ENCODE peak calls at places on chromosomes 7 and 10, in five cellular contexts. V is heart right ventricle, Q is A673, A is GM12878, D is esophagus squamous epithelium. M is an unnamed sample.

GRCh38 chr7:151429232-151429554 is 10.7 kb downstream of the CRYGN start:
- DNase-seq in V (no peak), Q (no peak), A (no peak), D (no peak), M (no peak)

GRCh38 chr7:53531-53930 is 138.8 kb upstream of the FAM20C start:
- DNase-seq in V (no peak), Q (no peak), A (no peak), D (no peak), M (no peak)

GRCh38 chr10:132463333-132464255 is 66.6 kb downstream of the PWWP2B start:
- DNase-seq in V (no peak), Q (no peak), A (no peak), D (no peak), M (peak; percentile 55)

GRCh38 chr10:50561266-50561665 is 62.5 kb downstream of the SGMS1 start:
- DNase-seq in V (no peak), Q (peak; percentile 59), A (no peak), D (no peak), M (no peak)

GRCh38 chr10:95250856-95251255 is 39.9 kb downstream of the PDLIM1 start:
- DNase-seq in V (no peak), Q (no peak), A (no peak), D (no peak), M (no peak)

GRCh38 chr7:137266764-137267163 is 76.8 kb downstream of the PTN start:
- DNase-seq in V (no peak), Q (no peak), A (no peak), D (no peak), M (no peak)

GRCh38 chr10:124994573-124995473 is 52.9 kb downstream of the ZRANB1 start:
- DNase-seq in V (no peak), Q (no peak), A (no peak), D (no peak), M (no peak)

GRCh38 chr7:137898839-137899681 is 52.3 kb upstream of the DGKI start:
- DNase-seq in V (peak; percentile 83), Q (peak; percentile 90), A (peak; percentile 48), D (no peak), M (peak; percentile 94)

GRCh38 chr10:17735166-17735941 is 16.6 kb upstream of the TMEM236 start:
- DNase-seq in V (peak; percentile 58), Q (no peak), A (no peak), D (no peak), M (peak; percentile 82)

GRCh38 chr10:69867699-69868558 is 66.2 kb downstream of the COL13A1 start:
- DNase-seq in V (no peak), Q (no peak), A (no peak), D (no peak), M (peak; percentile 17)

GRCh38 chr7:158973440-158973839 is 117.1 kb downstream of the DYNC2I1 start:
- DNase-seq in V (no peak), Q (no peak), A (peak; percentile 3), D (no peak), M (no peak)

GRCh38 chr7:73829921-73830617 is 727 bp upstream of the CLDN4 start:
- DNase-seq in V (no peak), Q (no peak), A (no peak), D (no peak), M (no peak)

GRCh38 chr10:22681783-22682183 is 32.6 kb downstream of the PIP4K2A start:
- DNase-seq in V (no peak), Q (peak; percentile 17), A (no peak), D (no peak), M (no peak)

GRCh38 chr10:33309410-33309809 is 25.1 kb downstream of the NRP1 start:
- DNase-seq in V (no peak), Q (no peak), A (no peak), D (no peak), M (no peak)

GRCh38 chr10:70435241-70436085 is 6.0 kb downstream of the NODAL start:
- DNase-seq in V (no peak), Q (no peak), A (no peak), D (no peak), M (no peak)

GRCh38 chr7:17380696-17381662 is 82.5 kb downstream of the AHR start:
- DNase-seq in V (no peak), Q (no peak), A (no peak), D (no peak), M (no peak)

GRCh38 chr10:84221916-84222315 is 3.4 kb downstream of the LRIT2 start:
- DNase-seq in V (no peak), Q (no peak), A (no peak), D (no peak), M (no peak)

GRCh38 chr7:129163875-129164544 is 19.5 kb downstream of the TSPAN33 start:
- DNase-seq in V (no peak), Q (peak; percentile 61), A (no peak), D (no peak), M (no peak)

GRCh38 chr7:105055621-105056020 is 41.6 kb downstream of the KMT2E start:
- DNase-seq in V (no peak), Q (no peak), A (no peak), D (no peak), M (no peak)

GRCh38 chr7:38222481-38223096 is 44.5 kb downstream of the STARD3NL start:
- DNase-seq in V (peak; percentile 36), Q (peak; percentile 63), A (peak; percentile 34), D (no peak), M (no peak)

GRCh38 chr7:100967292-100967863 is 2.0 kb upstream of the MUC12 start:
- DNase-seq in V (no peak), Q (no peak), A (no peak), D (no peak), M (no peak)

GRCh38 chr7:1137517-1138167 is 22.4 kb downstream of the ZFAND2A start:
- DNase-seq in V (no peak), Q (peak; percentile 42), A (no peak), D (no peak), M (no peak)

GRCh38 chr10:68829494-68829893 is 2.2 kb downstream of the STOX1 start:
- DNase-seq in V (no peak), Q (no peak), A (no peak), D (no peak), M (no peak)

GRCh38 chr7:139731802-139732470 is 45.9 kb downstream of the HIPK2 start:
- DNase-seq in V (peak; percentile 85), Q (peak; percentile 88), A (no peak), D (peak; percentile 14), M (peak; percentile 90)

DNA sequence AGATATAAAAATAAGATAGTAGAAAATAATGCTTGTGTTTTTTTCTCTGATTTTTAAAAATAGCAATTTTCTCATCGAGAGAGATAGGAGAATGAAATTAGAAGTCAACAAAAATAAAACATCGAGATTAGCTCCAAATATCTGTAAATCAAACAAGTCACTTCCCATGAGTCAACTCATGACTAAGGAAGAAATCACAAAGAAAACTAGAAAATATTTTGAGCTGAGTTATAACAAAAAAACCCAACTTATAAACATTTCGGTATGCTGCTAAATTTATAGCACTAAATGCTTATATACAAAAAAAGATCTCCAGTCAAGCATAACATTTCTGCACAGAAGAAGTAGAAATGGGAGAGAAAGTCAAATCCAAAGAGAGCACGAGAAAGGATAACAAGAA is 140.1 kb downstream of the ITGA8 start:
- DNase-seq in V (no peak), Q (no peak), A (no peak), D (no peak), M (no peak)
- H3K27me3 ChIP-seq in V (no peaks in the 10 kb centered on the region), Q (peaks cover 40% of the 10 kb centered on the region), A (no peaks in the 10 kb centered on the region), D (no peaks in the 10 kb centered on the region), M (no peaks in the 10 kb centered on the region)

GRCh38 chr7:69823151-69823744 is 225.0 kb downstream of the AUTS2 start:
- DNase-seq in V (no peak), Q (no peak), A (no peak), D (no peak), M (no peak)

GRCh38 chr7:69817835-69818646 is 219.8 kb downstream of the AUTS2 start:
- DNase-seq in V (no peak), Q (no peak), A (no peak), D (no peak), M (no peak)

GRCh38 chr7:69818647-69819161 is 220.4 kb downstream of the AUTS2 start:
- DNase-seq in V (no peak), Q (no peak), A (no peak), D (no peak), M (no peak)

GRCh38 chr7:69819306-69819705 is 221.0 kb downstream of the AUTS2 start:
- DNase-seq in V (no peak), Q (no peak), A (no peak), D (no peak), M (no peak)

DNA sequence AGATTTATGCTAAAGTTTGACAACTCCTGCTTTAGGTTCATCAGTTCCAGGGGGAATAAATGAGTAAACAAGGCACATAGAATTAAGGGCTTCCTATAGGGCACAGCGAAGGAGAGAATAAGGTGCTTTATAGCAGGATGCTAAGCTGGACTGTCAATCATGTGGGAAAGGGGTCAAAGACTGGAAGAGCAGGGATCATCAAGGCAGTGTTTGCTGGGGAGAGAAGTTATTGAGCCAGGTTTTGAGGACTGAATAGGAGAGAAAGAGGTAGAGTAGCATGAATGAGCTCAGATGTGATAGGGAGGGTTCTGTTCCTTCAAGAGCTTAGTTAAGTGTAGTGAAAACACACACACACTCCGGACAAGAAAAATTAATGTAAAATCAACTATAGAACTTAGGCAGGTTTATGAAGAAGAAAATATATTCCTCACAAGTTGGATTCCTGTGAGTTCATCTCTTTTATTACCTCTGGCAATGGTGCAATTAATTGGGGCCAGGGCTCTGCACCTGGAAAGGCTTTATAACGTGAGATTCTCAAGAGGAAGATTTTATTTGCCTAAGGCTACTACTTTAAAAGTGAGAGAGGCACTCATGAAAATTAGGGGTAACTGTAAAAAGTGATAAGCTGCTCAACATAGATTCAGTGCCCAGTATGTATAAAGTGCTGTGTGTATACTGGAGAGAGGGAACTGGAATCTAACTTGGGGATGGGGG is 222.4 kb downstream of the AUTS2 start:
- DNase-seq in V (no peak), Q (no peak), A (no peak), D (no peak), M (no peak)
- H3K4me1 ChIP-seq in V (peaks cover 15% of the 10 kb centered on the region), Q (peaks cover 42% of the 10 kb centered on the region), A (peaks cover 24% of the 10 kb centered on the region), D (peaks cover 9% of the 10 kb centered on the region), M (no peaks in the 10 kb centered on the region)

GRCh38 chr7:50371551-50372021 is 67.1 kb downstream of the IKZF1 start:
- DNase-seq in V (no peak), Q (no peak), A (no peak), D (no peak), M (no peak)
- H3K27me3 ChIP-seq in V (no peaks in the 10 kb centered on the region), Q (no peaks in the 10 kb centered on the region), A (no peaks in the 10 kb centered on the region), D (no peaks in the 10 kb centered on the region), M (no peaks in the 10 kb centered on the region)

DNA sequence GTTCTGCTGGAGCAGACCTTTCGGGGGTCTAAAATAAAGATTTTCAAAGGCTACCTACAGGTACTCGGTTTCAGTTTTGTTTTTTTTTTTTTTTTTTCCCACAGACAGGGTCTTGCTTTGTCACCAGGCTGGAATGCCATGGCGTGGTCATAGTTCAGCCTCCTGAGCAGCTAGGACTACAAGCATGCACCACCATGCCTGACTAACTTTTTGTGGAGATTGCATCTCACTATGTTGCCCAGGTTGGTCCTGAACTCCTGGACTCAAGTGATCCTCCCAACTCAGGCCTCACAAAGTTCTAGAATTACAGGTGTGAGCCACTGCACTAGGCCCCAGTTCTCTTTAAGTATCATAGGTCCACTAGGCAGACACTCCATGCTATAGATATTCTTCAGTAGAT is 34.5 kb downstream of the BAMBI start:
- DNase-seq in V (no peak), Q (no peak), A (no peak), D (no peak), M (no peak)
- H3K4me1 ChIP-seq in V (peaks cover 11% of the 10 kb centered on the region), Q (peaks cover 12% of the 10 kb centered on the region), A (no peaks in the 10 kb centered on the region), D (no peaks in the 10 kb centered on the region), M (peaks cover 20% of the 10 kb centered on the region)

GRCh38 chr10:8059191-8059936 is 4.9 kb downstream of the GATA3 start:
- DNase-seq in V (no peak), Q (no peak), A (no peak), D (no peak), M (no peak)
- H3K27me3 ChIP-seq in V (peaks cover 59% of the 10 kb centered on the region), Q (peaks cover 4% of the 10 kb centered on the region), A (no peaks in the 10 kb centered on the region), D (peaks cover 100% of the 10 kb centered on the region), M (no peaks in the 10 kb centered on the region)